ENCODE peak calls at places on chromosomes 5 and 9, in seven cellular contexts. One of them, this sample, is unnamed.

GRCh38 chr9:21811914-21812313 is 9.5 kb downstream of the MTAP start:
- DNase-seq in left ventricle myocardium inferior: no peak
- DNase-seq in K562: no peak
- DNase-seq in endodermal cell: no peak
- DNase-seq in neural progenitor cell: no peak
- DNase-seq in foreskin keratinocyte: no peak
- DNase-seq in A549: no peak
- DNase-seq in this sample: no peak

GRCh38 chr5:96335873-96336272 is 97.2 kb downstream of the PCSK1 start:
- DNase-seq in A549: no peak
- DNase-seq in neural progenitor cell: no peak
- DNase-seq in foreskin keratinocyte: no peak
- DNase-seq in K562: no peak
- DNase-seq in endodermal cell: no peak
- DNase-seq in left ventricle myocardium inferior: no peak
- DNase-seq in this sample: no peak

GRCh38 chr9:104863180-104863883 is 64.6 kb downstream of the ABCA1 start:
- DNase-seq in neural progenitor cell: peak; percentile 88
- DNase-seq in K562: peak; percentile 70
- DNase-seq in A549: peak; percentile 75
- DNase-seq in endodermal cell: peak; percentile 85
- DNase-seq in left ventricle myocardium inferior: no peak
- DNase-seq in foreskin keratinocyte: no peak
- DNase-seq in this sample: peak; percentile 90

GRCh38 chr5:123359866-123360569 is 63.2 kb downstream of the CEP120 start:
- DNase-seq in K562: no peak
- DNase-seq in endodermal cell: no peak
- DNase-seq in foreskin keratinocyte: no peak
- DNase-seq in A549: no peak
- DNase-seq in left ventricle myocardium inferior: no peak
- DNase-seq in neural progenitor cell: no peak
- DNase-seq in this sample: no peak

GRCh38 chr5:72955143-72955767 is 586 bp upstream of the FCHO2 start:
- DNase-seq in A549: no peak
- DNase-seq in endodermal cell: peak; percentile 88
- DNase-seq in K562: peak; percentile 85
- DNase-seq in neural progenitor cell: peak; percentile 74
- DNase-seq in left ventricle myocardium inferior: peak; percentile 86
- DNase-seq in foreskin keratinocyte: peak; percentile 27
- DNase-seq in this sample: no peak

GRCh38 chr9:111527347-111527746 is 2.4 kb downstream of the ZNF483 start:
- DNase-seq in A549: no peak
- DNase-seq in endodermal cell: no peak
- DNase-seq in K562: no peak
- DNase-seq in neural progenitor cell: no peak
- DNase-seq in foreskin keratinocyte: no peak
- DNase-seq in left ventricle myocardium inferior: no peak
- DNase-seq in this sample: no peak

GRCh38 chr9:107707915-107708441 is 218.4 kb upstream of the KLF4 start:
- DNase-seq in A549: peak; percentile 25
- DNase-seq in endodermal cell: no peak
- DNase-seq in neural progenitor cell: no peak
- DNase-seq in left ventricle myocardium inferior: no peak
- DNase-seq in K562: peak; percentile 55
- DNase-seq in foreskin keratinocyte: no peak
- DNase-seq in this sample: no peak

GRCh38 chr5:141883184-141883947 is 5.2 kb upstream of the PCDH1 start:
- DNase-seq in A549: no peak
- DNase-seq in neural progenitor cell: peak; percentile 89
- DNase-seq in foreskin keratinocyte: no peak
- DNase-seq in endodermal cell: peak; percentile 94
- DNase-seq in left ventricle myocardium inferior: peak; percentile 56
- DNase-seq in K562: peak; percentile 67
- DNase-seq in this sample: no peak

GRCh38 chr5:132655821-132656773 is 1.9 kb upstream of the IL13 start:
- DNase-seq in foreskin keratinocyte: no peak
- DNase-seq in A549: no peak
- DNase-seq in endodermal cell: peak; percentile 74
- DNase-seq in left ventricle myocardium inferior: no peak
- DNase-seq in K562: no peak
- DNase-seq in neural progenitor cell: peak; percentile 63
- DNase-seq in this sample: peak; percentile 30

GRCh38 chr5:141845371-141845821 is 32.8 kb downstream of the PCDH1 start:
- DNase-seq in neural progenitor cell: peak; percentile 65
- DNase-seq in K562: peak; percentile 78
- DNase-seq in endodermal cell: peak; percentile 91
- DNase-seq in A549: no peak
- DNase-seq in foreskin keratinocyte: no peak
- DNase-seq in left ventricle myocardium inferior: no peak
- DNase-seq in this sample: peak; percentile 81

GRCh38 chr9:124392855-124393460 is 22.3 kb downstream of the PSMB7 start:
- DNase-seq in A549: peak; percentile 89
- DNase-seq in foreskin keratinocyte: peak; percentile 97
- DNase-seq in K562: peak; percentile 66
- DNase-seq in left ventricle myocardium inferior: no peak
- DNase-seq in endodermal cell: peak; percentile 76
- DNase-seq in neural progenitor cell: peak; percentile 74
- DNase-seq in this sample: peak; percentile 22

GRCh38 chr9:124394167-124394566 is 21.1 kb downstream of the PSMB7 start:
- DNase-seq in A549: no peak
- DNase-seq in endodermal cell: no peak
- DNase-seq in K562: no peak
- DNase-seq in left ventricle myocardium inferior: no peak
- DNase-seq in foreskin keratinocyte: no peak
- DNase-seq in neural progenitor cell: no peak
- DNase-seq in this sample: no peak

GRCh38 chr9:124392254-124392653 is 23.0 kb downstream of the PSMB7 start:
- DNase-seq in left ventricle myocardium inferior: peak; percentile 26
- DNase-seq in A549: no peak
- DNase-seq in endodermal cell: peak; percentile 60
- DNase-seq in K562: no peak
- DNase-seq in foreskin keratinocyte: no peak
- DNase-seq in neural progenitor cell: no peak
- DNase-seq in this sample: no peak

GRCh38 chr9:124395826-124396225 is 19.4 kb downstream of the PSMB7 start:
- DNase-seq in neural progenitor cell: no peak
- DNase-seq in endodermal cell: no peak
- DNase-seq in K562: no peak
- DNase-seq in left ventricle myocardium inferior: no peak
- DNase-seq in A549: no peak
- DNase-seq in foreskin keratinocyte: no peak
- DNase-seq in this sample: no peak

DNA sequence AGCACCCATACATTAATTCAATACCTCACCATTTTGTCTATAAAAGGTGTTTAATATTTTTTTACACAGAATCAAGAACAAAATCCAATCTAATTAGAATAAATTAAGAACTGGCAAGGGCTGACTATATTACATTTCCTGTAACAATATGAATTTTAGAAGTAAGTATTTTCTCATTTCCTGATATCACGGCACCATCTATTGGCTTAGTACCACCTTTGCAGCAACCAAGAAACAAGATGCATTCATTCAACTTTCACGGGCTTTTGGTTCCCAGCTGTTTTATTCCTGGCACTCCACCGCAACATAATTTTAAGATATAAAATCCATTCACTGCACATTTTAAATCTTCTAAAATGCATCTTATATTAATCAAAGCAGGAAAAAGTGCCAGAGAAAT is 20.6 kb downstream of the PSMB7 start:
- DNase-seq in endodermal cell: no peak
- DNase-seq in K562: no peak
- DNase-seq in neural progenitor cell: no peak
- DNase-seq in foreskin keratinocyte: no peak
- DNase-seq in left ventricle myocardium inferior: no peak
- DNase-seq in A549: no peak
- DNase-seq in this sample: no peak
- TF ChIP-seq CTCF in endodermal cell: peak; percentile 11
- TF ChIP-seq CTCF in K562: no peak
- TF ChIP-seq CTCF in neural progenitor cell: peak; percentile 36
- TF ChIP-seq CTCF in foreskin keratinocyte: peak; percentile 32
- TF ChIP-seq CTCF in left ventricle myocardium inferior: no peak
- TF ChIP-seq CTCF in A549: peak; percentile 36
- TF ChIP-seq CTCF in this sample: no peak

GRCh38 chr9:124880501-124880900 is 18.6 kb downstream of the ARPC5L start:
- DNase-seq in neural progenitor cell: no peak
- DNase-seq in endodermal cell: peak; percentile 80
- DNase-seq in foreskin keratinocyte: no peak
- DNase-seq in left ventricle myocardium inferior: no peak
- DNase-seq in A549: no peak
- DNase-seq in K562: no peak
- DNase-seq in this sample: no peak

GRCh38 chr9:124881138-124881743 is 19.3 kb downstream of the ARPC5L start:
- DNase-seq in left ventricle myocardium inferior: no peak
- DNase-seq in A549: no peak
- DNase-seq in K562: no peak
- DNase-seq in foreskin keratinocyte: no peak
- DNase-seq in neural progenitor cell: no peak
- DNase-seq in endodermal cell: no peak
- DNase-seq in this sample: no peak

GRCh38 chr9:124879226-124879625 is 17.3 kb downstream of the ARPC5L start:
- DNase-seq in neural progenitor cell: no peak
- DNase-seq in endodermal cell: no peak
- DNase-seq in A549: no peak
- DNase-seq in foreskin keratinocyte: no peak
- DNase-seq in K562: no peak
- DNase-seq in left ventricle myocardium inferior: no peak
- DNase-seq in this sample: no peak

GRCh38 chr9:124877383-124877782 is 15.5 kb downstream of the ARPC5L start:
- DNase-seq in neural progenitor cell: no peak
- DNase-seq in K562: no peak
- DNase-seq in foreskin keratinocyte: no peak
- DNase-seq in endodermal cell: no peak
- DNase-seq in left ventricle myocardium inferior: no peak
- DNase-seq in A549: no peak
- DNase-seq in this sample: no peak

DNA sequence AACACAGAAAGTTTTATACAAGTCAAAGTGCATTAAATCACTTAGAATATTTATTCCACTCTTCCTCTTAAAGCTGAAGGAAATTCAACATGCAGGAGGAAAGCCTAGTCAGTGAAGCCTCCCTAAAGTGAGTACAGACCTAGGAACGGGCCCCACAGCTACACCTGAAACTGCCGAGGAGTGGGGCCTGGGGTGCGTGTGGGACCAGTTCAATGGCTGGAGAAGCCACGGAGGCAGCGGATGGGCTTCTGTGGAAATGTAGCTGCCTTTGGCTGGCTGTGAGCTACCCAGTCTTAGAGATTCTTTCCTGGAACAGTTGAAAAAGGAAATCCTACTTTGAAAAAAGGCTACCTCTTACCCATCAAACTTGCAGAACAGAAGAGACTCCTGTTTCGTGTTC is 16.6 kb downstream of the ARPC5L start:
- DNase-seq in neural progenitor cell: no peak
- DNase-seq in K562: no peak
- DNase-seq in foreskin keratinocyte: no peak
- DNase-seq in endodermal cell: no peak
- DNase-seq in left ventricle myocardium inferior: no peak
- DNase-seq in A549: no peak
- DNase-seq in this sample: no peak
- H3K27ac ChIP-seq in neural progenitor cell: no peak overlapping the region
- H3K27ac ChIP-seq in K562: no peak overlapping the region
- H3K27ac ChIP-seq in foreskin keratinocyte: no peak overlapping the region
- H3K27ac ChIP-seq in endodermal cell: no peak overlapping the region
- H3K27ac ChIP-seq in left ventricle myocardium inferior: no peak overlapping the region
- H3K27ac ChIP-seq in A549: no peak overlapping the region
- H3K27ac ChIP-seq in this sample: no peak overlapping the region

GRCh38 chr9:30411571-30411970 is 1972.9 kb upstream of the ACO1 start:
- DNase-seq in neural progenitor cell: no peak
- DNase-seq in left ventricle myocardium inferior: no peak
- DNase-seq in endodermal cell: no peak
- DNase-seq in A549: no peak
- DNase-seq in K562: no peak
- DNase-seq in foreskin keratinocyte: no peak
- DNase-seq in this sample: no peak
- TF ChIP-seq CTCF in neural progenitor cell: no peak
- TF ChIP-seq CTCF in left ventricle myocardium inferior: no peak
- TF ChIP-seq CTCF in endodermal cell: no peak
- TF ChIP-seq CTCF in A549: no peak
- TF ChIP-seq CTCF in K562: no peak
- TF ChIP-seq CTCF in foreskin keratinocyte: no peak
- TF ChIP-seq CTCF in this sample: no peak

GRCh38 chr9:134356496-134357470 is 30.5 kb downstream of the RXRA start:
- DNase-seq in foreskin keratinocyte: no peak
- DNase-seq in K562: peak; percentile 88
- DNase-seq in left ventricle myocardium inferior: no peak
- DNase-seq in endodermal cell: no peak
- DNase-seq in A549: no peak
- DNase-seq in neural progenitor cell: no peak
- DNase-seq in this sample: no peak

GRCh38 chr9:134357631-134358025 is 31.4 kb downstream of the RXRA start:
- DNase-seq in left ventricle myocardium inferior: no peak
- DNase-seq in endodermal cell: no peak
- DNase-seq in K562: no peak
- DNase-seq in A549: no peak
- DNase-seq in neural progenitor cell: no peak
- DNase-seq in foreskin keratinocyte: peak; percentile 70
- DNase-seq in this sample: no peak

GRCh38 chr9:134359493-134360179 is 33.4 kb downstream of the RXRA start:
- DNase-seq in endodermal cell: no peak
- DNase-seq in A549: no peak
- DNase-seq in K562: no peak
- DNase-seq in neural progenitor cell: no peak
- DNase-seq in left ventricle myocardium inferior: no peak
- DNase-seq in foreskin keratinocyte: no peak
- DNase-seq in this sample: no peak

GRCh38 chr9:134358968-134359319 is 32.7 kb downstream of the RXRA start:
- DNase-seq in neural progenitor cell: no peak
- DNase-seq in foreskin keratinocyte: no peak
- DNase-seq in endodermal cell: no peak
- DNase-seq in K562: no peak
- DNase-seq in left ventricle myocardium inferior: no peak
- DNase-seq in A549: no peak
- DNase-seq in this sample: no peak

DNA sequence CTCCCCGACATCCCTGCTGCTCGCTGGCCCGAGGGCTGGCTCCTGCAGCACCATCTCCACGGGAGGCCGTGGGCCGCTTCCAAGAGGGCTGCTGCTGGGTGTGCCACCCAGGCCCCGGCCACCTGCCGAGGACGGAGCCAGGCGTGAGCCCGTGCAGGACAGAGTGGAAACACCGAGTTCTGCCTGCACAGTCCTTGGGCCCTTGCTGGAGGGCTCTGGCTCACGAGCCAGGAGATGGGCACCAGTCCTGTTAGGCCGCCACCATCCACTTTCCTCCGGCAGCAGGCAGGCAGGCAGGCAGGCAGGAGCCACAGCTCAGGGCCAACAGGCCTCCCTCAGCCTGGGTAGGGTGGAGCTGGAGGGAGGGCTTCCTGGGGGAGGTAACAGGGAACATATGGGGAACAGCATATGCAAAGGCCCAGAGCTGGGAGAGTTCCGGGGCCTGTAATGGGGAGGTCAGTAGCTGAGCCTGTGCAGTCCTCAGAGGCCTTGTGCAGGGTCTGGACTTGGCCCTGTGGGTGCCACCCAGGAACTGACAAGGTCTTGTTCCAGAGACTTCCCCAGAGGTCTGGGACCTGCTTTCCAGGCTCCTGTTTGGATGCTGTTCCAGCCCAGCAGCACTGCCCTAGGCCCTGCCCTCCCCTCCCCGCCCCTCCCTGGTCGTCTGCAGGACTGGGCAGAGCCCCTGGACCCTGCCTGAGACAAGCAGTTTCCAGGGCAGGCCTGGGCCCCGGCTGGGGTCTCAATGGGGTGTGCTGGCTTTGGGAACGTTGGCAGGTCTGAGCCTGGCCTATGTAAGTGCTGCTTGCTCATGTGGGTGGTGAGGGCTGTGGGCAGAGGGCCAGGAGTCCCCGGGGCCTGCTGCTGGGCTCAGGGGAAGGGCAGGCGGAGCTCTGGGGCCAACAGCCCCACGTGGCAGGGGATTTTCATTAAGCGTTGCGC is 32.0 kb downstream of the RXRA start:
- DNase-seq in left ventricle myocardium inferior: peak; percentile 74
- DNase-seq in K562: no peak
- DNase-seq in endodermal cell: no peak
- DNase-seq in neural progenitor cell: no peak
- DNase-seq in foreskin keratinocyte: no peak
- DNase-seq in A549: no peak
- DNase-seq in this sample: no peak
- H3K27ac ChIP-seq in left ventricle myocardium inferior: peak overlapping the region; percentile 45
- H3K27ac ChIP-seq in K562: no peak overlapping the region
- H3K27ac ChIP-seq in endodermal cell: no peak overlapping the region
- H3K27ac ChIP-seq in neural progenitor cell: no peak overlapping the region
- H3K27ac ChIP-seq in foreskin keratinocyte: no peak overlapping the region
- H3K27ac ChIP-seq in A549: peak overlapping the region; percentile 78
- H3K27ac ChIP-seq in this sample: no peak overlapping the region

This sample was measured in WERI-Rb-1.